ENCODE peak calls at places on chromosomes 7 and 10, in six cellular contexts. Y, P, V, D, U and Q are unnamed samples.

GRCh38 chr7:129896568-129897382 is 56.0 kb downstream of the UBE2H start:
- DNase-seq in Y (no peak), P (no peak), V (no peak), D (no peak), U (no peak), Q (no peak)

GRCh38 chr7:103593691-103594090 is 147.7 kb upstream of the SLC26A5 start:
- DNase-seq in Y (no peak), P (no peak), V (no peak), D (no peak), U (no peak), Q (no peak)

GRCh38 chr7:3336042-3336665 is 35.1 kb downstream of the SDK1 start:
- DNase-seq in Y (no peak), P (no peak), V (no peak), D (no peak), U (peak; percentile 10), Q (no peak)

GRCh38 chr7:47285860-47286491 is 295.9 kb downstream of the TNS3 start:
- DNase-seq in Y (no peak), P (no peak), V (no peak), D (no peak), U (no peak), Q (no peak)

GRCh38 chr7:23277359-23277989 is 21.7 kb upstream of the MALSU1 start:
- DNase-seq in Y (peak; percentile 90), P (no peak), V (no peak), D (no peak), U (peak; percentile 83), Q (peak; percentile 75)

GRCh38 chr10:80894797-80895467 is 357.2 kb downstream of the SH2D4B start:
- DNase-seq in Y (no peak), P (no peak), V (no peak), D (no peak), U (no peak), Q (no peak)

GRCh38 chr7:74173074-74173473 is 1.1 kb upstream of the EIF4H start:
- DNase-seq in Y (peak; percentile 84), P (no peak), V (no peak), D (no peak), U (no peak), Q (no peak)

GRCh38 chr10:11401314-11402222 is 209.9 kb downstream of the USP6NL start:
- DNase-seq in Y (no peak), P (peak; percentile 60), V (no peak), D (no peak), U (no peak), Q (peak; percentile 55)

GRCh38 chr10:128064615-128065580 is 61.3 kb downstream of the MKI67 start:
- DNase-seq in Y (no peak), P (peak; percentile 83), V (peak; percentile 79), D (peak; percentile 53), U (no peak), Q (no peak)

GRCh38 chr7:12888727-12889126 is 201.3 kb downstream of the ARL4A start:
- DNase-seq in Y (peak; percentile 13), P (no peak), V (no peak), D (no peak), U (no peak), Q (no peak)

GRCh38 chr7:47721670-47722069 is 139.8 kb upstream of the TNS3 start:
- DNase-seq in Y (peak; percentile 56), P (no peak), V (no peak), D (no peak), U (no peak), Q (no peak)